ENCODE peak calls at places on chromosome 6, in eight cellular contexts. T is ovary, V is body of pancreas, N is neuronal stem cell, G is thoracic aorta, A is kidney, O is IMR-90, M is right lobe of liver. D is an unnamed sample. For H3K4me1 and H3K36me3, the result is how much of the 10 kb centered on the place peaks cover.

GRCh38 chr6:15374119-15374518 is 128.2 kb downstream of the JARID2 start:
- DNase-seq in T (no peak), V (no peak), N (no peak), G (no peak), A (no peak), O (no peak), M (no peak), D (peak)

GRCh38 chr6:53888931-53889330 is 94.1 kb downstream of the LRRC1 start:
- DNase-seq in T (no peak), V (no peak), N (no peak), G (no peak), A (no peak), O (peak), M (no peak), D (no peak)

GRCh38 chr6:1202201-1202600 is 109.7 kb upstream of the FOXQ1 start:
- DNase-seq in T (no peak), V (no peak), N (no peak), G (no peak), A (no peak), O (no peak), M (no peak), D (no peak)

GRCh38 chr6:147246853-147247635 is 42.8 kb downstream of the STXBP5 start:
- DNase-seq in T (no peak), V (no peak), N (no peak), G (no peak), A (no peak), O (peak), M (no peak), D (no peak)

GRCh38 chr6:119147101-119148053 is 68.9 kb upstream of the FAM184A start:
- DNase-seq in T (peak), V (peak), N (no peak), G (peak), A (no peak), O (peak), M (no peak), D (peak)

GRCh38 chr6:63636516-63636968 is 940 bp downstream of the PHF3 start:
- DNase-seq in T (peak), V (peak), N (peak), G (peak), A (peak), O (peak), M (peak), D (peak)

GRCh38 chr6:148342146-148343027 is at the start of gene SASH1:
- DNase-seq in T (peak), V (peak), N (peak), G (no peak), A (peak), O (peak), M (peak), D (peak)

GRCh38 chr6:5132741-5133140 is 47.6 kb downstream of the PPP1R3G start:
- DNase-seq in T (peak), V (peak), N (no peak), G (peak), A (peak), O (peak), M (no peak), D (peak)

GRCh38 chr6:155543141-155543870 is 87.7 kb upstream of the NOX3 start:
- DNase-seq in T (no peak), V (no peak), N (no peak), G (no peak), A (no peak), O (no peak), M (no peak), D (no peak)

GRCh38 chr6:159726196-159726917 is 949 bp upstream of the WTAP start:
- DNase-seq in T (no peak), V (no peak), N (no peak), G (no peak), A (no peak), O (no peak), M (no peak), D (no peak)

GRCh38 chr6:163356324-163356723 is 58.2 kb upstream of the QKI start:
- DNase-seq in T (no peak), V (peak), N (no peak), G (no peak), A (no peak), O (peak), M (no peak), D (no peak)

GRCh38 chr6:151060096-151060741 is 179.5 kb upstream of the AKAP12 start:
- DNase-seq in T (no peak), V (no peak), N (no peak), G (no peak), A (no peak), O (peak), M (no peak), D (peak)

GRCh38 chr6:30981942-30982772 is 1.4 kb upstream of the MUC21 start:
- DNase-seq in T (peak), V (peak), N (peak), G (no peak), A (no peak), O (peak), M (no peak), D (peak)

GRCh38 chr6:106916891-106917290 is 57.6 kb downstream of the CD24 start:
- DNase-seq in T (no peak), V (no peak), N (no peak), G (no peak), A (no peak), O (no peak), M (no peak), D (no peak)

GRCh38 chr6:109783245-109783990 is 92.3 kb downstream of the FIG4 start:
- DNase-seq in T (no peak), V (peak), N (no peak), G (no peak), A (no peak), O (peak), M (no peak), D (no peak)

GRCh38 chr6:149963212-149963461 is 606 bp upstream of the ULBP1 start:
- DNase-seq in T (no peak), V (peak), N (no peak), G (no peak), A (no peak), O (peak), M (no peak), D (no peak)

GRCh38 chr6:139588076-139588639 is 213.7 kb upstream of the CITED2 start:
- DNase-seq in T (no peak), V (peak), N (no peak), G (no peak), A (no peak), O (peak), M (peak), D (peak)

GRCh38 chr6:87968435-87969278 is 79.0 kb upstream of the SPACA1 start:
- DNase-seq in T (no peak), V (peak), N (no peak), G (no peak), A (peak), O (no peak), M (no peak), D (peak)

GRCh38 chr6:64411226-64411625 is 775.6 kb downstream of the PHF3 start:
- DNase-seq in T (no peak), V (no peak), N (no peak), G (no peak), A (no peak), O (no peak), M (no peak), D (no peak)

GRCh38 chr6:46655803-46656202 is 3.0 kb downstream of the SLC25A27 start:
- DNase-seq in T (no peak), V (peak), N (no peak), G (no peak), A (no peak), O (no peak), M (no peak), D (no peak)

GRCh38 chr6:6401401-6401800 is 80.9 kb upstream of the F13A1 start:
- DNase-seq in T (no peak), V (no peak), N (no peak), G (no peak), A (no peak), O (no peak), M (no peak), D (no peak)

GRCh38 chr6:24883618-24884017 is 52.1 kb downstream of the RIPOR2 start:
- DNase-seq in T (no peak), V (no peak), N (no peak), G (no peak), A (no peak), O (peak), M (no peak), D (no peak)

GRCh38 chr6:6713660-6714446 is 125.3 kb downstream of the LY86 start:
- DNase-seq in T (no peak), V (no peak), N (no peak), G (no peak), A (no peak), O (peak), M (no peak), D (no peak)

GRCh38 chr6:108699290-108700041 is 138.7 kb downstream of the FOXO3 start:
- DNase-seq in T (no peak), V (no peak), N (no peak), G (no peak), A (no peak), O (no peak), M (no peak), D (no peak)

GRCh38 chr6:157535354-157536217 is 154.6 kb downstream of the ZDHHC14 start:
- DNase-seq in T (no peak), V (no peak), N (no peak), G (no peak), A (no peak), O (peak), M (no peak), D (peak)

GRCh38 chr6:141173529-141173928 is 959.2 kb upstream of the GJE1 start:
- DNase-seq in T (no peak), V (no peak), N (no peak), G (no peak), A (no peak), O (no peak), M (no peak), D (no peak)

GRCh38 chr6:11586574-11586973 is 49.0 kb downstream of the TMEM170B start:
- DNase-seq in T (no peak), V (no peak), N (peak), G (no peak), A (no peak), O (peak), M (no peak), D (no peak)

GRCh38 chr6:42135161-42135560 is 7.3 kb downstream of the C6orf132 start:
- DNase-seq in T (no peak), V (no peak), N (no peak), G (no peak), A (no peak), O (no peak), M (no peak), D (no peak)

GRCh38 chr6:42137192-42137753 is 5.1 kb downstream of the C6orf132 start:
- DNase-seq in T (no peak), V (peak), N (no peak), G (no peak), A (no peak), O (no peak), M (no peak), D (no peak)

GRCh38 chr6:42136508-42137191 is 5.8 kb downstream of the C6orf132 start:
- DNase-seq in T (no peak), V (no peak), N (peak), G (no peak), A (peak), O (peak), M (no peak), D (peak)

GRCh38 chr6:42133926-42134325 is 8.5 kb downstream of the C6orf132 start:
- DNase-seq in T (no peak), V (no peak), N (no peak), G (no peak), A (peak), O (no peak), M (no peak), D (no peak)

GRCh38 chr6:42135722-42136121 is 6.7 kb downstream of the C6orf132 start:
- DNase-seq in T (no peak), V (no peak), N (no peak), G (no peak), A (no peak), O (no peak), M (no peak), D (no peak)
- H3K4me1 ChIP-seq in T (under half), V (under half), N (under half), G (under half), A (under half), O (under half), M (under half), D (under half)

GRCh38 chr6:100456881-100457220 is 7.9 kb downstream of the SIM1 start:
- DNase-seq in T (no peak), V (no peak), N (peak), G (no peak), A (no peak), O (no peak), M (no peak), D (no peak)
- H3K36me3 ChIP-seq in T (under half), V (under half), N (under half), G (under half), A (under half), O (under half), M (under half), D (under half)

GRCh38 chr6:37051138-37052026 is 45.9 kb downstream of the FGD2 start:
- DNase-seq in T (peak), V (peak), N (peak), G (peak), A (peak), O (peak), M (peak), D (peak)

GRCh38 chr6:37054171-37054570 is 48.7 kb downstream of the FGD2 start:
- DNase-seq in T (no peak), V (no peak), N (no peak), G (no peak), A (no peak), O (no peak), M (no peak), D (no peak)

GRCh38 chr6:37054580-37054979 is 49.1 kb downstream of the FGD2 start:
- DNase-seq in T (no peak), V (no peak), N (no peak), G (no peak), A (no peak), O (no peak), M (no peak), D (no peak)

GRCh38 chr6:37052027-37052628 is 46.7 kb downstream of the FGD2 start:
- DNase-seq in T (no peak), V (no peak), N (no peak), G (no peak), A (no peak), O (no peak), M (peak), D (no peak)

GRCh38 chr6:37053683-37054082 is 48.2 kb downstream of the FGD2 start:
- DNase-seq in T (no peak), V (no peak), N (no peak), G (no peak), A (no peak), O (no peak), M (no peak), D (no peak)
- H3K4me1 ChIP-seq in T (under half), V (under half), N (under half), G (under half), A (under half), O (under half), M (under half), D (under half)

GRCh38 chr6:131602913-131603312 is 25.1 kb downstream of the MED23 start:
- DNase-seq in T (no peak), V (no peak), N (no peak), G (no peak), A (no peak), O (peak), M (no peak), D (peak)
- H3K36me3 ChIP-seq in T (under half), V (under half), N (under half), G (half or more), A (under half), O (under half), M (under half), D (under half)

DNA sequence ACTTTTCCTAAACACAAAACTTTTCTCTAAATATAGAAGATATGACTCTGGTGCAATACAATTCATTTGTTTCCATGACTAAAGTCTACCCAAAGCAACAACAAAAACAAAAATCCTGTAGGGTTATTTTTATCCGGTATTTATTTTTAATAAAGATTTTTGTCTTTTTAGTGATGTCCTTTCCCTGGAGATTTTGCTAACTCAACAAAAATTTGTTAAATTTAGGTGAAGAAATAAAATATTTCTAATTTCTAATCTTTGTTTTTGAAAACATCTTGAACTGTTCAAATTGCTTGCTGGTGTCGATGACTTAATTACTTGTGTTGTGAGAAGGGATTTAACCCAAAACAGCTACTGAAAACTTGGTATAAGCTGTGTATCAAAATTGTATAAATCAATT is 741.8 kb downstream of the HDGFL1 start:
- DNase-seq in T (no peak), V (no peak), N (no peak), G (no peak), A (no peak), O (no peak), M (no peak), D (no peak)
- H3K4me1 ChIP-seq in T (under half), V (under half), N (under half), G (under half), A (under half), O (under half), M (under half), D (under half)